ENCODE peak calls at places on chromosome 14, in six cellular contexts. T is activated gamma-delta T cell treated with anti-CD3 and anti-CD28 coated beads, Interleukin-2, amount 50 U/mL, for 16 hours; I is psoas muscle; D is foreskin fibroblast; U is NCI-H2029 treated with DMSO at 0.1 percent for 48 hours; Z is left colon. M is an unnamed sample.

GRCh38 chr14:105537580-105538474 is 11.4 kb downstream of the TMEM121 start:
- DNase-seq in Z (peak; percentile 27), D (no peak), T (peak; percentile 51), I (peak; percentile 54), U (no peak), M (peak; percentile 49)

GRCh38 chr14:49893309-49894213 is 679 bp downstream of the ARF6 start:
- DNase-seq in Z (peak; percentile 55), D (peak; percentile 40), T (peak; percentile 67), I (peak; percentile 67), U (no peak), M (no peak)

GRCh38 chr14:80606347-80606772 is 335.2 kb downstream of the CEP128 start:
- DNase-seq in T (no peak), D (no peak), I (no peak), U (no peak), Z (no peak), M (no peak)

GRCh38 chr14:105389976-105390848 is 8.1 kb upstream of the TEX22 start:
- DNase-seq in U (no peak), I (no peak), Z (no peak), D (no peak), T (no peak), M (no peak)

GRCh38 chr14:94378527-94379290 is 9.7 kb downstream of the SERPINA1 start:
- DNase-seq in I (no peak), D (no peak), Z (no peak), U (no peak), T (no peak), M (no peak)

GRCh38 chr14:21997300-21997699 is 323.7 kb upstream of the OR4E1 start:
- DNase-seq in D (no peak), T (no peak), I (no peak), Z (no peak), U (no peak), M (no peak)

GRCh38 chr14:103189481-103190470 is 66.5 kb downstream of the TNFAIP2 start:
- DNase-seq in Z (no peak), D (no peak), T (no peak), I (no peak), U (no peak), M (no peak)

GRCh38 chr14:100530270-100531072 is 56.7 kb downstream of the BEGAIN start:
- DNase-seq in I (no peak), U (no peak), T (no peak), Z (peak; percentile 19), D (no peak), M (peak; percentile 7)

GRCh38 chr14:95339301-95339865 is 19.7 kb upstream of the CLMN start:
- DNase-seq in T (no peak), Z (peak; percentile 87), I (no peak), U (no peak), D (no peak), M (no peak)

GRCh38 chr14:30214456-30215090 is 286.9 kb upstream of the PRKD1 start:
- DNase-seq in T (no peak), U (peak; percentile 76), I (no peak), Z (no peak), D (peak; percentile 64), M (no peak)

GRCh38 chr14:52025952-52026510 is 36.7 kb downstream of the RTRAF start:
- DNase-seq in D (peak; percentile 44), Z (no peak), I (no peak), U (no peak), T (no peak), M (no peak)

GRCh38 chr14:32150392-32150791 is 51.5 kb upstream of the RNU6-7 start:
- DNase-seq in U (no peak), I (no peak), Z (no peak), D (no peak), T (no peak), M (no peak)

GRCh38 chr14:35121026-35121886 is 534 bp downstream of the PPP2R3C start:
- DNase-seq in T (no peak), I (no peak), D (no peak), Z (no peak), U (no peak), M (no peak)

GRCh38 chr14:74627071-74627470 is 15.0 kb upstream of the LTBP2 start:
- DNase-seq in Z (no peak), I (no peak), U (no peak), D (no peak), T (no peak), M (no peak)

GRCh38 chr14:28382460-28383220 is 383.9 kb upstream of the FOXG1 start:
- DNase-seq in T (no peak), Z (no peak), U (no peak), D (peak; percentile 26), I (no peak), M (no peak)

GRCh38 chr14:101074124-101075024 is 170.9 kb upstream of the RTL1 start:
- DNase-seq in D (no peak), T (no peak), Z (peak; percentile 12), U (no peak), I (no peak), M (no peak)

GRCh38 chr14:70709726-70710382 is 68.1 kb downstream of the TTC9 start:
- DNase-seq in D (no peak), U (peak; percentile 72), Z (no peak), T (no peak), I (no peak), M (no peak)

GRCh38 chr14:66105819-66106218 is 380.4 kb upstream of the CCDC196 start:
- DNase-seq in D (peak; percentile 3), Z (no peak), I (no peak), T (no peak), U (no peak), M (no peak)

GRCh38 chr14:96690713-96691383 is 106.3 kb upstream of the VRK1 start:
- DNase-seq in Z (no peak), U (no peak), T (no peak), D (no peak), I (no peak), M (no peak)

GRCh38 chr14:75125617-75126016 is 1.2 kb downstream of the NEK9 start:
- DNase-seq in Z (no peak), D (peak; percentile 73), T (no peak), U (no peak), I (no peak), M (no peak)

GRCh38 chr14:64113279-64113678 is 180.9 kb downstream of the ESR2 start:
- DNase-seq in T (no peak), D (no peak), I (peak; percentile 61), Z (peak; percentile 86), U (peak; percentile 48), M (no peak)

GRCh38 chr14:105474478-105475268 is at the start of gene CRIP2:
- DNase-seq in T (no peak), D (no peak), U (no peak), Z (no peak), I (peak; percentile 52), M (no peak)

GRCh38 chr14:71491925-71492324 is 440.3 kb upstream of the RGS6 start:
- DNase-seq in Z (no peak), I (no peak), T (no peak), D (no peak), U (no peak), M (no peak)

GRCh38 chr14:101110729-101111619 is 207.5 kb upstream of the RTL1 start:
- DNase-seq in U (no peak), Z (no peak), D (no peak), I (peak; percentile 6), T (no peak), M (no peak)

GRCh38 chr14:67508973-67509372 is 20.5 kb upstream of the TMEM229B start:
- DNase-seq in U (no peak), I (no peak), Z (no peak), T (no peak), D (no peak), M (no peak)

GRCh38 chr14:55535521-55536207 is 44.3 kb upstream of the KTN1 start:
- DNase-seq in I (no peak), Z (no peak), T (no peak), U (no peak), D (no peak), M (no peak)

GRCh38 chr14:95314609-95315008 is 5.1 kb downstream of the CLMN start:
- DNase-seq in I (no peak), T (no peak), Z (no peak), U (no peak), D (peak; percentile 19), M (no peak)

GRCh38 chr14:29310757-29311156 is 544.2 kb downstream of the FOXG1 start:
- DNase-seq in Z (no peak), I (no peak), T (no peak), D (peak; percentile 75), U (no peak), M (no peak)

GRCh38 chr14:36723551-36723950 is 61.9 kb downstream of the PAX9 start:
- DNase-seq in I (no peak), T (no peak), D (no peak), Z (no peak), U (no peak), M (no peak)

GRCh38 chr14:54450535-54450934 is 9.4 kb upstream of the CNIH1 start:
- DNase-seq in U (no peak), Z (no peak), D (peak; percentile 87), T (no peak), I (no peak), M (no peak)

GRCh38 chr14:95521001-95521400 is 4.6 kb upstream of the SYNE3 start:
- DNase-seq in D (no peak), T (no peak), U (no peak), Z (no peak), I (no peak), M (no peak)

M was measured in naive thymus-derived CD8-positive, alpha-beta T cell.